ENCODE peak calls at places on chromosomes 1 and 21, in seven cellular contexts. One of them, this sample, is unnamed.

GRCh38 chr1:117147856-117148588 is 26.5 kb upstream of the TRIM45 start:
- DNase-seq in CD14-positive monocyte: no peak
- DNase-seq in GM13977: no peak
- DNase-seq in upper lobe of right lung: no peak
- DNase-seq in AG04450: no peak
- DNase-seq in CD8-positive, alpha-beta T cell: no peak
- DNase-seq in fibroblast of pulmonary artery: peak
- DNase-seq in this sample: no peak

GRCh38 chr21:37153935-37154350 is 80.9 kb downstream of the TTC3 start:
- DNase-seq in CD14-positive monocyte: no peak
- DNase-seq in GM13977: no peak
- DNase-seq in upper lobe of right lung: no peak
- DNase-seq in AG04450: no peak
- DNase-seq in CD8-positive, alpha-beta T cell: no peak
- DNase-seq in fibroblast of pulmonary artery: peak
- DNase-seq in this sample: no peak

GRCh38 chr1:66570196-66570595 is 36.2 kb downstream of the SGIP1 start:
- DNase-seq in CD14-positive monocyte: no peak
- DNase-seq in GM13977: no peak
- DNase-seq in upper lobe of right lung: no peak
- DNase-seq in AG04450: no peak
- DNase-seq in CD8-positive, alpha-beta T cell: no peak
- DNase-seq in fibroblast of pulmonary artery: no peak
- DNase-seq in this sample: no peak

GRCh38 chr1:29974345-29974744 is 738.0 kb downstream of the PTPRU start:
- DNase-seq in CD14-positive monocyte: no peak
- DNase-seq in GM13977: no peak
- DNase-seq in upper lobe of right lung: no peak
- DNase-seq in AG04450: peak
- DNase-seq in CD8-positive, alpha-beta T cell: no peak
- DNase-seq in fibroblast of pulmonary artery: peak
- DNase-seq in this sample: no peak

GRCh38 chr1:225933072-225933471 is 7.9 kb downstream of the LEFTY2 start:
- DNase-seq in CD14-positive monocyte: no peak
- DNase-seq in GM13977: no peak
- DNase-seq in upper lobe of right lung: no peak
- DNase-seq in AG04450: peak
- DNase-seq in CD8-positive, alpha-beta T cell: no peak
- DNase-seq in fibroblast of pulmonary artery: peak
- DNase-seq in this sample: no peak

GRCh38 chr1:231550448-231550781 is 21.9 kb downstream of the TSNAX start:
- DNase-seq in CD14-positive monocyte: no peak
- DNase-seq in GM13977: peak
- DNase-seq in upper lobe of right lung: no peak
- DNase-seq in AG04450: no peak
- DNase-seq in CD8-positive, alpha-beta T cell: no peak
- DNase-seq in fibroblast of pulmonary artery: peak
- DNase-seq in this sample: no peak

GRCh38 chr1:197470330-197470729 is 202.3 kb downstream of the CRB1 start:
- DNase-seq in CD14-positive monocyte: no peak
- DNase-seq in GM13977: no peak
- DNase-seq in upper lobe of right lung: no peak
- DNase-seq in AG04450: no peak
- DNase-seq in CD8-positive, alpha-beta T cell: no peak
- DNase-seq in fibroblast of pulmonary artery: no peak
- DNase-seq in this sample: no peak

GRCh38 chr1:248837045-248837793 is 805 bp upstream of the ZNF672 start:
- DNase-seq in CD14-positive monocyte: no peak
- DNase-seq in GM13977: no peak
- DNase-seq in upper lobe of right lung: no peak
- DNase-seq in AG04450: no peak
- DNase-seq in CD8-positive, alpha-beta T cell: no peak
- DNase-seq in fibroblast of pulmonary artery: no peak
- DNase-seq in this sample: no peak

GRCh38 chr1:157189986-157190982 is 52.1 kb upstream of the ETV3 start:
- DNase-seq in CD14-positive monocyte: no peak
- DNase-seq in GM13977: no peak
- DNase-seq in upper lobe of right lung: no peak
- DNase-seq in AG04450: no peak
- DNase-seq in CD8-positive, alpha-beta T cell: no peak
- DNase-seq in fibroblast of pulmonary artery: no peak
- DNase-seq in this sample: no peak

GRCh38 chr1:82578086-82578726 is 777.5 kb downstream of the ADGRL2 start:
- DNase-seq in CD14-positive monocyte: no peak
- DNase-seq in GM13977: no peak
- DNase-seq in upper lobe of right lung: no peak
- DNase-seq in AG04450: no peak
- DNase-seq in CD8-positive, alpha-beta T cell: no peak
- DNase-seq in fibroblast of pulmonary artery: no peak
- DNase-seq in this sample: no peak

GRCh38 chr1:8317647-8318360 is at the start of gene SLC45A1:
- DNase-seq in CD14-positive monocyte: peak
- DNase-seq in GM13977: peak
- DNase-seq in upper lobe of right lung: peak
- DNase-seq in AG04450: no peak
- DNase-seq in CD8-positive, alpha-beta T cell: peak
- DNase-seq in fibroblast of pulmonary artery: peak
- DNase-seq in this sample: peak

GRCh38 chr21:38567577-38568360 is 69.5 kb upstream of the ERG start:
- DNase-seq in CD14-positive monocyte: no peak
- DNase-seq in GM13977: no peak
- DNase-seq in upper lobe of right lung: no peak
- DNase-seq in AG04450: peak
- DNase-seq in CD8-positive, alpha-beta T cell: no peak
- DNase-seq in fibroblast of pulmonary artery: peak
- DNase-seq in this sample: peak

GRCh38 chr21:27079807-27080206 is 112.9 kb upstream of the ADAMTS5 start:
- DNase-seq in CD14-positive monocyte: no peak
- DNase-seq in GM13977: no peak
- DNase-seq in upper lobe of right lung: no peak
- DNase-seq in AG04450: no peak
- DNase-seq in CD8-positive, alpha-beta T cell: no peak
- DNase-seq in fibroblast of pulmonary artery: no peak
- DNase-seq in this sample: no peak

GRCh38 chr1:154170547-154171221 is 15.8 kb upstream of the NUP210L start:
- DNase-seq in CD14-positive monocyte: no peak
- DNase-seq in GM13977: peak
- DNase-seq in upper lobe of right lung: no peak
- DNase-seq in AG04450: no peak
- DNase-seq in CD8-positive, alpha-beta T cell: no peak
- DNase-seq in fibroblast of pulmonary artery: no peak
- DNase-seq in this sample: no peak

GRCh38 chr1:228038387-228039005 is 31.7 kb downstream of the WNT3A start:
- DNase-seq in CD14-positive monocyte: no peak
- DNase-seq in GM13977: no peak
- DNase-seq in upper lobe of right lung: peak
- DNase-seq in AG04450: no peak
- DNase-seq in CD8-positive, alpha-beta T cell: no peak
- DNase-seq in fibroblast of pulmonary artery: no peak
- DNase-seq in this sample: no peak

GRCh38 chr1:71427066-71427465 is 346.2 kb upstream of the ZRANB2 start:
- DNase-seq in CD14-positive monocyte: no peak
- DNase-seq in GM13977: no peak
- DNase-seq in upper lobe of right lung: no peak
- DNase-seq in AG04450: no peak
- DNase-seq in CD8-positive, alpha-beta T cell: no peak
- DNase-seq in fibroblast of pulmonary artery: no peak
- DNase-seq in this sample: no peak

GRCh38 chr1:36411674-36412648 is 14.3 kb upstream of the LSM10 start:
- DNase-seq in CD14-positive monocyte: no peak
- DNase-seq in GM13977: no peak
- DNase-seq in upper lobe of right lung: no peak
- DNase-seq in AG04450: no peak
- DNase-seq in CD8-positive, alpha-beta T cell: no peak
- DNase-seq in fibroblast of pulmonary artery: peak
- DNase-seq in this sample: no peak

GRCh38 chr1:78383923-78384322 is 106.9 kb upstream of the PTGFR start:
- DNase-seq in CD14-positive monocyte: no peak
- DNase-seq in GM13977: no peak
- DNase-seq in upper lobe of right lung: no peak
- DNase-seq in AG04450: no peak
- DNase-seq in CD8-positive, alpha-beta T cell: no peak
- DNase-seq in fibroblast of pulmonary artery: peak
- DNase-seq in this sample: no peak

GRCh38 chr21:16423921-16424320 is 694.1 kb downstream of the USP25 start:
- DNase-seq in CD14-positive monocyte: no peak
- DNase-seq in GM13977: no peak
- DNase-seq in upper lobe of right lung: no peak
- DNase-seq in AG04450: no peak
- DNase-seq in CD8-positive, alpha-beta T cell: no peak
- DNase-seq in fibroblast of pulmonary artery: no peak
- DNase-seq in this sample: no peak

GRCh38 chr1:164575356-164575755 is 16.4 kb downstream of the PBX1 start:
- DNase-seq in CD14-positive monocyte: no peak
- DNase-seq in GM13977: no peak
- DNase-seq in upper lobe of right lung: no peak
- DNase-seq in AG04450: no peak
- DNase-seq in CD8-positive, alpha-beta T cell: no peak
- DNase-seq in fibroblast of pulmonary artery: no peak
- DNase-seq in this sample: no peak

GRCh38 chr1:225980005-225980404 is 19.1 kb downstream of the SDE2 start:
- DNase-seq in CD14-positive monocyte: no peak
- DNase-seq in GM13977: no peak
- DNase-seq in upper lobe of right lung: no peak
- DNase-seq in AG04450: no peak
- DNase-seq in CD8-positive, alpha-beta T cell: no peak
- DNase-seq in fibroblast of pulmonary artery: no peak
- DNase-seq in this sample: no peak

GRCh38 chr1:177432897-177433296 is 262.1 kb downstream of the BRINP2 start:
- DNase-seq in CD14-positive monocyte: no peak
- DNase-seq in GM13977: no peak
- DNase-seq in upper lobe of right lung: no peak
- DNase-seq in AG04450: no peak
- DNase-seq in CD8-positive, alpha-beta T cell: no peak
- DNase-seq in fibroblast of pulmonary artery: peak
- DNase-seq in this sample: no peak

GRCh38 chr1:14617791-14618190 is 19.3 kb downstream of the KAZN start:
- DNase-seq in CD14-positive monocyte: no peak
- DNase-seq in GM13977: no peak
- DNase-seq in upper lobe of right lung: no peak
- DNase-seq in AG04450: no peak
- DNase-seq in CD8-positive, alpha-beta T cell: no peak
- DNase-seq in fibroblast of pulmonary artery: no peak
- DNase-seq in this sample: no peak

GRCh38 chr1:7265771-7266371 is 480.6 kb downstream of the CAMTA1 start:
- DNase-seq in CD14-positive monocyte: no peak
- DNase-seq in GM13977: peak
- DNase-seq in upper lobe of right lung: no peak
- DNase-seq in AG04450: peak
- DNase-seq in CD8-positive, alpha-beta T cell: no peak
- DNase-seq in fibroblast of pulmonary artery: peak
- DNase-seq in this sample: no peak
- TF ChIP-seq CTCF in CD14-positive monocyte: no peak
- TF ChIP-seq CTCF in GM13977: no peak
- TF ChIP-seq CTCF in upper lobe of right lung: no peak
- TF ChIP-seq CTCF in AG04450: no peak
- TF ChIP-seq CTCF in CD8-positive, alpha-beta T cell: no peak
- TF ChIP-seq CTCF in fibroblast of pulmonary artery: no peak
- TF ChIP-seq CTCF in this sample: no peak

GRCh38 chr1:7258622-7259135 is 473.4 kb downstream of the CAMTA1 start:
- DNase-seq in CD14-positive monocyte: no peak
- DNase-seq in GM13977: no peak
- DNase-seq in upper lobe of right lung: no peak
- DNase-seq in AG04450: no peak
- DNase-seq in CD8-positive, alpha-beta T cell: no peak
- DNase-seq in fibroblast of pulmonary artery: no peak
- DNase-seq in this sample: no peak

GRCh38 chr1:7264101-7264500 is 478.8 kb downstream of the CAMTA1 start:
- DNase-seq in CD14-positive monocyte: no peak
- DNase-seq in GM13977: no peak
- DNase-seq in upper lobe of right lung: no peak
- DNase-seq in AG04450: no peak
- DNase-seq in CD8-positive, alpha-beta T cell: no peak
- DNase-seq in fibroblast of pulmonary artery: no peak
- DNase-seq in this sample: no peak

GRCh38 chr1:7259955-7260354 is 474.7 kb downstream of the CAMTA1 start:
- DNase-seq in CD14-positive monocyte: no peak
- DNase-seq in GM13977: no peak
- DNase-seq in upper lobe of right lung: no peak
- DNase-seq in AG04450: no peak
- DNase-seq in CD8-positive, alpha-beta T cell: no peak
- DNase-seq in fibroblast of pulmonary artery: no peak
- DNase-seq in this sample: no peak

GRCh38 chr1:7262611-7263010 is 477.4 kb downstream of the CAMTA1 start:
- DNase-seq in CD14-positive monocyte: no peak
- DNase-seq in GM13977: no peak
- DNase-seq in upper lobe of right lung: no peak
- DNase-seq in AG04450: no peak
- DNase-seq in CD8-positive, alpha-beta T cell: no peak
- DNase-seq in fibroblast of pulmonary artery: no peak
- DNase-seq in this sample: no peak

GRCh38 chr1:7261490-7261889 is 476.2 kb downstream of the CAMTA1 start:
- DNase-seq in CD14-positive monocyte: no peak
- DNase-seq in GM13977: no peak
- DNase-seq in upper lobe of right lung: no peak
- DNase-seq in AG04450: no peak
- DNase-seq in CD8-positive, alpha-beta T cell: no peak
- DNase-seq in fibroblast of pulmonary artery: no peak
- DNase-seq in this sample: no peak
- TF ChIP-seq CTCF in CD14-positive monocyte: no peak
- TF ChIP-seq CTCF in GM13977: no peak
- TF ChIP-seq CTCF in upper lobe of right lung: no peak
- TF ChIP-seq CTCF in AG04450: no peak
- TF ChIP-seq CTCF in CD8-positive, alpha-beta T cell: no peak
- TF ChIP-seq CTCF in fibroblast of pulmonary artery: no peak
- TF ChIP-seq CTCF in this sample: no peak

DNA sequence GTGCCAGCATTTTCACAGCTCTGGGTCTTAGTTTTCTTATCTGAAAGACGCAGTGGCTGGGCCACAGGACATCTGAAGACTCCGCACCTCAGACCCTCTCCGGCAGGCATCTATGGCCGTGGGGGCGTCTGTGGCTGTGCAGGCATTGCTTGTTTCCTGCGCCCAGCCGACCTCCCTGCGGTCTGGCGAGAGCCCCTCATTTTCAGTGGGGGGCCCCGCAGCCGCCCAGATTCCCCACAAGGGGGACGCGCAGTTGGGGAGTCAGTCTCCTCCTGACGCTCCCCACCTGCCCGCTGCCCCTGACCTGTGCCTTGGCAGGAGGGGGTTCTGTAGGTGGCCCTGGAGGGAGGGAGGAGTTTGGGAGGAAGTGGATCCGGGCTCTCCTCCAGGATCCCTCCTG is 3.5 kb upstream of the TFF1 start:
- DNase-seq in CD14-positive monocyte: no peak
- DNase-seq in GM13977: no peak
- DNase-seq in upper lobe of right lung: no peak
- DNase-seq in AG04450: no peak
- DNase-seq in CD8-positive, alpha-beta T cell: no peak
- DNase-seq in fibroblast of pulmonary artery: no peak
- DNase-seq in this sample: no peak
- TF ChIP-seq CTCF in CD14-positive monocyte: no peak
- TF ChIP-seq CTCF in GM13977: no peak
- TF ChIP-seq CTCF in upper lobe of right lung: no peak
- TF ChIP-seq CTCF in AG04450: no peak
- TF ChIP-seq CTCF in CD8-positive, alpha-beta T cell: no peak
- TF ChIP-seq CTCF in fibroblast of pulmonary artery: no peak
- TF ChIP-seq CTCF in this sample: peak

DNA sequence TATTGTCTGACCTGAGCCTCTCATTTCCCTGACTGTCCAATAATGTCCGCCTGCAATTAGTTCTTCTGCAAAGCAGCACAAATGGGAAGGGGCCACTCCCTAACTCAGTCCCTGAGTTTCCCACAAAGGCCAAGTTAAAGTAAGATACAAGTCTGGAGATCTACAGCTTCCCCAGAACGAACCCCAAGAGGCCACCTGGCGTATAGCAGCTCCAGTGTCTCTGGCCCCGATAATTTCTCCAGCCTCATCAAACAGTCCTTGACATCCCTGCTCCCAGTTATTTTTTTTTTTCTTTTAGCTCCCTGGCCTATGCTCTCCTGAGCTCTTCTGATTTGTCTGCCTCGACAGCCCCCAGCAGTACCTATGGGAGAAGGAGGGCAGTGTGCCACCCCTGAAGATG is 8.1 kb upstream of the ACKR1 start:
- DNase-seq in CD14-positive monocyte: no peak
- DNase-seq in GM13977: no peak
- DNase-seq in upper lobe of right lung: no peak
- DNase-seq in AG04450: no peak
- DNase-seq in CD8-positive, alpha-beta T cell: no peak
- DNase-seq in fibroblast of pulmonary artery: no peak
- DNase-seq in this sample: no peak
- TF ChIP-seq CTCF in CD14-positive monocyte: no peak
- TF ChIP-seq CTCF in GM13977: peak
- TF ChIP-seq CTCF in upper lobe of right lung: peak
- TF ChIP-seq CTCF in AG04450: peak
- TF ChIP-seq CTCF in CD8-positive, alpha-beta T cell: no peak
- TF ChIP-seq CTCF in fibroblast of pulmonary artery: peak
- TF ChIP-seq CTCF in this sample: peak

This sample was measured in nephron progenitor cell.